ENCODE peak calls at places on chromosomes 4 and X, in ten cellular contexts. G is skeletal muscle cell; V is omental fat pad; C is tibial nerve; D is A172; M is EL; F is nephron progenitor cell; P is left ventricle myocardium inferior; Z is activated naive CD4-positive, alpha-beta T cell treated with anti-CD3 and anti-CD28 coated beads for 36 hours; R is hypothalamus. N is an unnamed sample.
A peak's percentile ranks its signal among the peaks of the same experiment; 100 is the strongest.

GRCh38 chr4:84530449-84530848 is 31.4 kb upstream of the NKX6-1 start:
- DNase-seq in R (no peak), D (no peak), F (no peak), C (no peak), Z (no peak), M (peak; percentile 5), V (no peak), P (no peak), G (no peak), N (no peak)

GRCh38 chr4:173318648-173319211 is 15.4 kb downstream of the HMGB2 start:
- DNase-seq in R (no peak), V (no peak), G (peak; percentile 21), M (peak; percentile 47), F (no peak), D (peak; percentile 51), C (no peak), Z (no peak), P (no peak), N (no peak)

GRCh38 chr4:159048166-159048886 is 54.6 kb upstream of the RAPGEF2 start:
- DNase-seq in V (peak; percentile 47), D (peak; percentile 75), Z (no peak), M (peak; percentile 66), P (peak; percentile 69), G (peak; percentile 53), C (peak; percentile 45), F (peak; percentile 10), R (no peak), N (no peak)

GRCh38 chr4:76639292-76639691 is 204.3 kb downstream of the SHROOM3 start:
- DNase-seq in D (peak; percentile 77), C (no peak), G (no peak), V (no peak), R (no peak), M (peak; percentile 39), P (no peak), F (no peak), Z (no peak), N (no peak)

GRCh38 chrX:103538728-103539127 is 19.4 kb upstream of the RAB40A start:
- DNase-seq in R (no peak), M (peak; percentile 23), G (peak; percentile 16), C (no peak), V (no peak), Z (no peak), P (no peak), F (no peak), D (no peak), N (no peak)

GRCh38 chr4:161604516-161605300 is 559.1 kb downstream of the FSTL5 start:
- DNase-seq in D (no peak), C (no peak), M (no peak), R (no peak), G (no peak), V (no peak), F (no peak), P (no peak), Z (no peak), N (no peak)

GRCh38 chr4:146211440-146211839 is 2.9 kb upstream of the REELD1 start:
- DNase-seq in Z (no peak), D (no peak), M (no peak), F (no peak), P (no peak), C (no peak), G (no peak), R (no peak), V (no peak), N (no peak)

GRCh38 chr4:69995526-69996016 is at the start of gene STATH:
- DNase-seq in V (no peak), C (no peak), G (peak; percentile 12), D (peak; percentile 0), R (no peak), F (no peak), M (no peak), Z (no peak), P (no peak), N (no peak)

GRCh38 chrX:31604629-31605221 is 532.9 kb upstream of the FTHL17 start:
- DNase-seq in D (no peak), V (no peak), F (no peak), P (no peak), Z (no peak), G (no peak), R (no peak), C (no peak), M (no peak), N (no peak)

GRCh38 chr4:42736538-42736937 is 79.6 kb upstream of the ATP8A1 start:
- DNase-seq in C (no peak), P (no peak), F (no peak), D (no peak), M (no peak), Z (no peak), V (no peak), R (no peak), G (no peak), N (no peak)

GRCh38 chr4:41373221-41373620 is 116.5 kb downstream of the UCHL1 start:
- DNase-seq in V (no peak), R (no peak), F (no peak), C (no peak), P (no peak), Z (no peak), D (no peak), G (no peak), M (no peak), N (no peak)

GRCh38 chr4:184102488-184102887 is 115.2 kb downstream of the ENPP6 start:
- DNase-seq in F (no peak), V (no peak), C (no peak), Z (no peak), M (no peak), R (no peak), P (no peak), D (no peak), G (no peak), N (no peak)

GRCh38 chr4:140012688-140013087 is 141.3 kb downstream of the MAML3 start:
- DNase-seq in P (peak; percentile 38), G (peak; percentile 46), F (peak; percentile 17), M (peak; percentile 86), D (peak; percentile 64), Z (peak; percentile 69), R (peak; percentile 20), V (peak; percentile 38), C (peak; percentile 41), N (no peak)

GRCh38 chrX:148538582-148538981 is 38.2 kb downstream of the AFF2 start:
- DNase-seq in V (no peak), Z (no peak), G (no peak), C (no peak), P (no peak), M (no peak), D (no peak), R (no peak), F (no peak), N (no peak)

GRCh38 chr4:12488672-12489071 is 995.5 kb downstream of the RAB28 start:
- DNase-seq in P (peak; percentile 68), R (no peak), G (no peak), F (no peak), C (no peak), V (no peak), M (no peak), Z (no peak), D (no peak), N (no peak)

GRCh38 chr4:121252224-121252806 is 88.2 kb upstream of the TNIP3 start:
- DNase-seq in M (peak; percentile 65), R (peak; percentile 22), C (peak; percentile 60), D (peak; percentile 50), P (peak; percentile 32), G (no peak), V (peak; percentile 72), Z (peak; percentile 73), F (peak; percentile 72), N (peak; percentile 38)

GRCh38 chrX:69015564-69016218 is 149.6 kb downstream of the PJA1 start:
- DNase-seq in V (peak; percentile 20), M (no peak), D (no peak), C (no peak), G (no peak), Z (no peak), R (no peak), P (no peak), F (no peak), N (no peak)

GRCh38 chrX:40107291-40108083 is 9.7 kb upstream of the BCOR start:
- DNase-seq in Z (peak; percentile 37), F (peak; percentile 54), M (peak; percentile 64), G (no peak), D (no peak), R (peak; percentile 26), V (no peak), C (no peak), P (peak; percentile 51), N (no peak)

GRCh38 chr4:42844422-42844821 is 48.1 kb upstream of the GRXCR1 start:
- DNase-seq in F (no peak), C (no peak), P (no peak), M (no peak), D (no peak), R (no peak), G (no peak), V (no peak), Z (no peak), N (no peak)

GRCh38 chr4:99723555-99724450 is 66.2 kb upstream of the C4orf54 start:
- DNase-seq in G (peak; percentile 41), M (peak; percentile 34), C (no peak), F (no peak), P (peak; percentile 58), V (no peak), Z (peak; percentile 25), D (peak; percentile 82), R (no peak), N (no peak)

GRCh38 chr4:148962539-148963290 is 520.5 kb upstream of the NR3C2 start:
- DNase-seq in P (no peak), V (no peak), C (no peak), G (peak; percentile 35), M (peak; percentile 64), R (no peak), D (peak; percentile 76), F (no peak), Z (no peak), N (no peak)

GRCh38 chr4:128517739-128518510 is 230.3 kb upstream of the PGRMC2 start:
- DNase-seq in D (peak; percentile 96), Z (peak; percentile 8), G (peak; percentile 98), F (peak; percentile 17), P (peak; percentile 40), R (no peak), C (peak; percentile 17), M (peak; percentile 97), V (no peak), N (no peak)

GRCh38 chr4:127780598-127780997 is 1.5 kb upstream of the HSPA4L start:
- DNase-seq in C (no peak), R (no peak), Z (no peak), M (no peak), F (no peak), D (no peak), V (no peak), P (no peak), G (no peak), N (no peak)